ENCODE peak calls at places on chromosomes 7 and 10, in four cellular contexts. E, L, X and W are unnamed samples. For H3K36me3, the result is how much of the 10 kb centered on the place peaks cover.

GRCh38 chr10:85547460-85548023 is 819.1 kb downstream of the GRID1 start:
- DNase-seq in E (no peak), L (no peak), X (no peak), W (no peak)

GRCh38 chr7:100879685-100880261 is 4.9 kb downstream of the SRRT start:
- DNase-seq in E (no peak), L (peak), X (no peak), W (no peak)

GRCh38 chr10:126011995-126012394 is 115.6 kb downstream of the FANK1 start:
- DNase-seq in E (no peak), L (no peak), X (no peak), W (no peak)

GRCh38 chr7:101233907-101234547 is 3.6 kb downstream of the CLDN15 start:
- DNase-seq in E (no peak), L (peak), X (no peak), W (peak)

GRCh38 chr7:143407296-143408246 is 1.1 kb downstream of the EPHA1 start:
- DNase-seq in E (no peak), L (no peak), X (no peak), W (no peak)

GRCh38 chr7:105723582-105723981 is 142.3 kb upstream of the EFCAB10 start:
- DNase-seq in E (no peak), L (no peak), X (no peak), W (no peak)

GRCh38 chr7:38190010-38190409 is 12.0 kb downstream of the STARD3NL start:
- DNase-seq in E (no peak), L (no peak), X (no peak), W (no peak)

GRCh38 chr10:28130267-28130666 is 131.4 kb upstream of the ODAD2 start:
- DNase-seq in E (no peak), L (no peak), X (no peak), W (no peak)

GRCh38 chr10:91788527-91788926 is 9.7 kb upstream of the TNKS2 start:
- DNase-seq in E (no peak), L (no peak), X (no peak), W (no peak)

GRCh38 chr7:122942765-122943164 is 52.7 kb downstream of the TAS2R16 start:
- DNase-seq in E (no peak), L (no peak), X (no peak), W (no peak)

GRCh38 chr10:91208645-91209044 is 11.8 kb upstream of the PCGF5 start:
- DNase-seq in E (no peak), L (no peak), X (no peak), W (no peak)

GRCh38 chr10:63976538-63976937 is 455.3 kb downstream of the REEP3 start:
- DNase-seq in E (peak), L (peak), X (no peak), W (peak)

GRCh38 chr7:83547526-83547925 is 101.4 kb downstream of the SEMA3E start:
- DNase-seq in E (no peak), L (peak), X (no peak), W (peak)

GRCh38 chr10:110755781-110756180 is 111.6 kb downstream of the RBM20 start:
- DNase-seq in E (no peak), L (no peak), X (no peak), W (no peak)

GRCh38 chr10:110360857-110361474 is 56.2 kb upstream of the SMNDC1 start:
- DNase-seq in E (no peak), L (no peak), X (no peak), W (no peak)

GRCh38 chr10:27717851-27718250 is 27.8 kb downstream of the MKX start:
- DNase-seq in E (no peak), L (no peak), X (no peak), W (no peak)

GRCh38 chr7:105978035-105978434 is 15.0 kb downstream of the CDHR3 start:
- DNase-seq in E (no peak), L (no peak), X (no peak), W (peak)

GRCh38 chr7:3162286-3162685 is 118.6 kb upstream of the CARD11 start:
- DNase-seq in E (no peak), L (peak), X (no peak), W (no peak)

GRCh38 chr10:94212876-94213595 is 149.7 kb downstream of the NOC3L start:
- DNase-seq in E (peak), L (no peak), X (peak), W (no peak)

GRCh38 chr10:14553434-14553833 is 221.3 kb downstream of the FAM107B start:
- DNase-seq in E (no peak), L (no peak), X (no peak), W (no peak)

GRCh38 chr10:13882112-13882711 is 295.4 kb downstream of the PRPF18 start:
- DNase-seq in E (no peak), L (no peak), X (peak), W (no peak)

GRCh38 chr7:74371381-74372059 is 82.2 kb upstream of the GTF2IRD1 start:
- DNase-seq in E (peak), L (no peak), X (no peak), W (peak)

GRCh38 chr7:1231214-1232102 is 1.2 kb upstream of the UNCX start:
- DNase-seq in E (no peak), L (no peak), X (no peak), W (no peak)

GRCh38 chr7:179209-179681 is 13.1 kb upstream of the FAM20C start:
- DNase-seq in E (no peak), L (no peak), X (peak), W (no peak)

GRCh38 chr7:7438851-7439250 is 96.8 kb downstream of the COL28A1 start:
- DNase-seq in E (no peak), L (no peak), X (no peak), W (no peak)

GRCh38 chr10:58299580-58299979 is 30.6 kb downstream of the CISD1 start:
- DNase-seq in E (peak), L (peak), X (no peak), W (no peak)

GRCh38 chr7:110870926-110871325 is 220.0 kb upstream of the LRRN3 start:
- DNase-seq in E (no peak), L (no peak), X (no peak), W (no peak)

GRCh38 chr10:33616921-33617320 is 282.5 kb upstream of the NRP1 start:
- DNase-seq in E (no peak), L (no peak), X (no peak), W (no peak)

DNA sequence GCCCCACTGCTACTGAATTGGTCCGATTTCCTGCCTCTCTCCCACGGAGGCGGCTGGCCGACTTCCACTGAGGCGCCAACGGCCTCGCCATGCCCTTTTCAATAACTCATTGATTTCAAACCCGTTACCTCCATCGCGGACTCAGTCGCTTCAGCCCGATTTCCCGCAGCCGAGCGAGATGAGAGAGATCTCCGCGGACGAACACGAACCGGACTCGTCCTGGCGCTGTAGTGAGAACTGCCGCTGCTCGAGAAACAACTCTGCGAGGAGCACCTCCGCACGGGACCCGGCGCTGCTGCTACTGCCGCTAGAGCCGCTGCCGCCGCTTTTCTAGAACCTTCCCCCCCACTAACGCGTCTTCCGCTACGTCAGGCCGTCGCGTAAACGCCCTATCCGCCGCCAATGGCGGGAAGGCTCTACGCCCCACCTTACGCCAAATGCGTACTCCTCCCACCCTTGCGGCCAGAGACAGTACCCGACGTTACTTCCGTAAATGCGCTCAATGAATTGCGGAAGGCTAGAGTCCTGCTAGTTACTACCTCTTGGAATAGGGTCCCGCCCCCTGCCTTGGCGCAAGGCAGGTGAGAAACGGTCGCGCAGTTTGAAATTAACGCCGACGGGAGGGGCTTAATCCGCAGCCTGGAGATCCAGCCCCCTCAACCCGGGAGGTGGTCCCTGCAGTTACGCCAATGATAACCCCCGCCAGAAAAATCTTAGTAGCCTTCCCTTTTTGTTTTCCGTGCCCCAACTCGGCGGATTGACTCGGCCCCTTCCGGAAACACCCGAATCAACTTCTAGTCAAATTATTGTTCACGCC is at the start of gene HNRNPA2B1:
- DNase-seq in E (peak), L (peak), X (peak), W (peak)
- TF ChIP-seq EP300 in E (peak), L (peak), X (no peak), W (peak)

GRCh38 chr10:805635-806305 is 116.3 kb upstream of the DIP2C start:
- DNase-seq in E (no peak), L (no peak), X (no peak), W (no peak)

GRCh38 chr10:806451-807162 is 117.1 kb upstream of the DIP2C start:
- DNase-seq in E (no peak), L (no peak), X (no peak), W (peak)

GRCh38 chr10:809671-810350 is 120.3 kb upstream of the DIP2C start:
- DNase-seq in E (no peak), L (no peak), X (no peak), W (peak)

GRCh38 chr10:807163-807957 is 117.9 kb upstream of the DIP2C start:
- DNase-seq in E (no peak), L (no peak), X (no peak), W (no peak)

GRCh38 chr10:807958-808353 is 118.5 kb upstream of the DIP2C start:
- DNase-seq in E (no peak), L (no peak), X (no peak), W (no peak)
- H3K36me3 ChIP-seq in E (under half), L (under half), X (half or more), W (under half)

GRCh38 chr10:11687357-11687771 is 54.8 kb upstream of the ECHDC3 start:
- DNase-seq in E (no peak), L (no peak), X (no peak), W (no peak)

GRCh38 chr10:11682896-11683295 is 59.3 kb upstream of the ECHDC3 start:
- DNase-seq in E (no peak), L (no peak), X (no peak), W (no peak)

GRCh38 chr10:11683529-11684320 is 58.5 kb upstream of the ECHDC3 start:
- DNase-seq in E (peak), L (no peak), X (no peak), W (no peak)

GRCh38 chr10:11685787-11686218 is 56.4 kb upstream of the ECHDC3 start:
- DNase-seq in E (peak), L (no peak), X (peak), W (peak)

DNA sequence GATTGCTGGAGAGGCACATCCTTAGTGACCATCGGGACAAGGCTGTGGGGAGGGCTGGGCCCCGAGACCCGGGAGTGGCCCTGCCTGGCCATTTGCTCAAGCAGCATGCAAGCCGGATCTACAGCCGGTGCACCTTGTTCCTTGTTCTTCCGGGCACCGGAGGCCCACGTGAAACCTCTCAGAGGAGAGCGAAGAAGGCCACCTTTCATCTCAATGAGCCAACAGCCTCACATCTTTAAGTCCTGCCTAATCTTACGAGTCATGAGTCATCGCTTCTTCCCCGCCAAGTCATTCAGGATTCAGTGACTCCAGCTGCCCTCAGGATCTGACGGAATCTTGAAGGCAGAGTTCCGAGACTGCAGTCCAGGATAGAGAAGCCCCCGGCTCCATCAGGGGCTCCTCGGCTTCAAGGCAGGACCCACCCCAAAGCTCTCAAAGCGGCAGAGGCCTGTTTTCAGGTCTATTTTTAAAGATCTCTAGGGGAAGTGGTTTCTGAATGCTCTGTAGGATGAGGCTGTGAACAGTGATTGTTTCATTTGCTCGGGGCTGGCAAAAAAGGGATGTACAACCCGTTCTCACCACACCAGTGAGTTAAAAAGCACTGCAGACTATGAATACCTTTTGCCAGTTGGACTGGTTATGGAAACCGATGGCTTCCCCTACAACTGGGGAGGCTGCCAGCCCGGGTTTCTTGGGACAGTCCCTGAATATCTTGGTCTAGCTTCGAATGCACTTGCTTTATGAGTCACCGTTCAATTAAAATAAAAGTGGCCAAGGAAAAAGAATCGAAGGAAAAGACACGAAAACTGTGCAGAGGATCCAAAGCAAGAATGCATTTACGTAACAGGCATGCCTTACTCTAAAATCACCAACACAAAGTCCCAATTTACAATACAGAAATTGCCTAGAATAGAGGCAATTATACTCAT is 57.2 kb upstream of the ECHDC3 start:
- DNase-seq in E (peak), L (no peak), X (peak), W (peak)
- H3K4me3 ChIP-seq in E (peak), L (peak), X (peak), W (peak)

GRCh38 chr10:55098452-55098851 is 297.4 kb upstream of the PCDH15 start:
- DNase-seq in E (no peak), L (no peak), X (no peak), W (no peak)
- TF ChIP-seq EP300 in E (no peak), L (no peak), X (no peak), W (no peak)

DNA sequence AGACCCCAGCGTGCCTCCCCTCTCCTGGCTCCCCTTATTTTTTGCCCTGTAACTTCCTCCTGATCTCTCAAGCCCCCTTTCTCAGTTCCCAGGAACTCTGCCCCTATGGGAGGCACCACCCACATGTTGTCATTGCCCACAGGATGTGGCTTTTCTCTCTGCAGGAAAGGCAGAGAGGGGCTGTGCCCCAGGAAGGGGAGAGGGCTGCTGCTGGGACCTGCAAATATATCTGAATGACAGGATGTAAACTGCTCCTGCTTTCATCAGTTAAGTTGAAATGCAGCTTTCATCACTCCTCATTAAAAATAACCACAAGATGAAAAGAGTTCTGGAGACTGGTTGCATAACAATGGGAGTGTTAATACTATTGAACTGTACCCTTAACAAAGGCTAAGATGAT is 103.3 kb downstream of the CLEC2L start:
- DNase-seq in E (no peak), L (no peak), X (no peak), W (no peak)
- H3K36me3 ChIP-seq in E (under half), L (half or more), X (half or more), W (under half)

GRCh38 chr7:150937848-150938561 is 40.1 kb downstream of the KCNH2 start:
- DNase-seq in E (no peak), L (peak), X (peak), W (no peak)
- H3K4me3 ChIP-seq in E (no peak), L (no peak), X (no peak), W (no peak)

DNA sequence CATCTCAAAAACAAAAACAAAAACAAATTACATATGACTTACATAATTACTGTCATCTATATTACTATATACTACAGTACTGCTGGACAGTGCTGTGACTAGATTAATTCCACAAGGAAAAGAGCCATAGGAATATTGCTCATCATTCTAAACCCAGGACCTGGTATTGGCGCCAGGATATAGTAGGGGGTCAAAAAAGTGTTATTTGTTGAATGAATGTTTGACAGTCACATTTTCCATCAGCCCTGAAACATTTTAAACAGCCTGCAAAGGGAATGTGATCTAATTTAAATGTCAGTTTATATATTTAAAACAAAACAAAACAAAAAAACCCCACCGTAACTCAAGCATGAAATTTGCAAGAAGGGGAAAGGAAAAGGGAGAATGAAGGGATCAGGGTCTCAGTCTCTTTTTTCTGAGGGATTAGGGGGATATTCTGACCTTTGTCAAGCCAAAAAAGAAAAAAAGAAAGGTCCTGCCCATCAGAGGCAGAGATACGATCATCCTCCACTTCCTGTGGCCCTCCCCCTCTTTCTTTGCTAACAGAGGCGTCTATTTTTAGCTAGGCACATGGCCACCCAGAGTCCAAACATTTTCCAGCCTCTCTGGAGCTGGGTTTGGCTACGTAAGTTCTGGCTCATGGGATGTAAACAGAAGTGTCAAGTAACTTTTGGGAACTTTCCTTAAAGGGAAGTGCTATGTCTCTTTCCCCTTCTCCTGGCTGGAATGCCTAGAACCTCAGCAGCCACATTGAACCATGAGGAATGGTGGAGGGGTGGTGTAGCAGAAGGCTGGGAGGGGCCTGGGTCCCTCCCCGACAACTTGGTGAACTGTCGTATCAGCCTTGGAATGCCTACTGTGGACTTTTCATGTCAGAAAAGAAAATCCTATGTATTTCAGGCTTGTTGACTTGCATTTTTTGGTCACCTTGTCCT is 44.6 kb upstream of the DLG5 start:
- DNase-seq in E (peak), L (peak), X (peak), W (peak)
- TF ChIP-seq EP300 in E (peak), L (peak), X (peak), W (no peak)

DNA sequence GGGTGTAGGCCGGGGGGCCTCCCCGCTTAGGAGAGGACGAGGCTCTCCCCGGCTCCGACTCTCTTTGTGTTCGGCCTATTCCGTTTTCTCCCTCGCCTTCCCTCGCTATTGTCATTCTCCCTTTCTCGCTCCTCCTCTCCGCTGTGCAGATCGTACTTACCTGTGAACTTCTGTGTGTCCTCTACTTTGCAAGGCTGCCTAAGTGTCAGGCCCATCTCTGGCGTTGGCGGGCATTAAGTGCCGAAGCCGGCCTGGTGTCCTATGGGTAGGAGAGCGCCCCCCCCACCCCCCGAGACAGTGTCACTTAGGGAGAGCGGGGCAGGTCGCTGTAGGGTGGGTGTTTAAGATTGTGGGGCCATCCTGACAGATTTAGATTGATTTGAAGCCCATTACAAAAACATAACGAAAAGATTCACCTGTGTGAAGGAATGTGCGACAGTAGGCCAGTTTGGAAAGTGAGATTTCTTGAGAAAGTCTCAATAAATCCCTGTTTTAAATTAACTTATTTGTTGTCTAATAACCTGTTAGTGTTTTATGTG is 579 bp downstream of the RBM33 start:
- DNase-seq in E (peak), L (peak), X (no peak), W (peak)
- H3K36me3 ChIP-seq in E (under half), L (half or more), X (under half), W (under half)

DNA sequence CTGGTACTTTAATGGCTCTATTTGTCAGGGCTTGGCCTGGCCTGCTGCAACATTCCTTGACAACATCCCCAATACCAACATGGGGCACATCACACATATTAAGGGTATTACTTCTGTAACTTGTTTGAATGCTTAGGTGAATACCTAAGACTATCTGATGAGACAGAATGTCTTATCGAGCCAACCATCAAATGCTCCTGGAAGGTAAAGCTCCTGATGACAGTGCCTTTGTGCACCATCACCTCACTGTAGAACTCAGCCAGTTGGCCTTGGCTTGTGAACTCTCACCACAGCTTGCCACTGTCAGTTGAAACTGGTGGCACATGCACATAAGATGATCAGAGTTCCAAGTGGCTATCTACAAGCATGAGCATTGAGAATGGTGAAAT is 3.7 kb upstream of the MYO1G start:
- DNase-seq in E (no peak), L (no peak), X (no peak), W (no peak)
- H3K4me3 ChIP-seq in E (no peak), L (no peak), X (no peak), W (no peak)